ENCODE peak calls at places on chromosomes 12 and 14, in eight cellular contexts. P is AG09319, Q is EH, V is GM12892, G is PC-3, B is fibroblast of mammary gland, X is nucleus accumbens, O is T47D. C is an unnamed sample.

GRCh38 chr14:46054526-46054925 is 597.1 kb downstream of the RPL10L start:
- DNase-seq in V (no peak), G (peak; percentile 81), Q (peak; percentile 83), P (no peak), B (peak; percentile 87), O (no peak), X (no peak), C (no peak)

GRCh38 chr12:122891661-122892525 is 4.0 kb downstream of the VPS37B start:
- DNase-seq in P (no peak), O (peak; percentile 46), Q (peak; percentile 94), B (peak; percentile 65), G (peak; percentile 88), X (no peak), V (no peak), C (no peak)

GRCh38 chr14:98714604-98715003 is 557.4 kb downstream of the BCL11B start:
- DNase-seq in X (no peak), P (no peak), V (no peak), Q (no peak), O (no peak), G (no peak), B (no peak), C (no peak)

GRCh38 chr12:14937689-14938088 is 648 bp downstream of the ERP27 start:
- DNase-seq in Q (no peak), V (no peak), G (peak; percentile 27), X (no peak), O (peak; percentile 30), P (no peak), B (no peak), C (no peak)

GRCh38 chr12:74076918-74077317 is 460.7 kb upstream of the ATXN7L3B start:
- DNase-seq in B (no peak), X (no peak), P (no peak), O (peak; percentile 10), Q (no peak), V (no peak), G (peak; percentile 13), C (no peak)

GRCh38 chr12:51683763-51684357 is 92.8 kb downstream of the SCN8A start:
- DNase-seq in G (peak; percentile 93), X (no peak), V (no peak), Q (peak; percentile 69), O (peak; percentile 20), B (peak; percentile 68), P (peak; percentile 50), C (no peak)

GRCh38 chr12:84270470-84271140 is 642.0 kb downstream of the SLC6A15 start:
- DNase-seq in G (no peak), O (peak; percentile 7), B (no peak), V (no peak), Q (peak; percentile 2), P (no peak), X (no peak), C (no peak)

GRCh38 chr12:120169946-120170345 is 24.6 kb downstream of the GCN1 start:
- DNase-seq in Q (peak; percentile 14), B (no peak), P (no peak), V (no peak), O (no peak), X (no peak), G (no peak), C (no peak)

GRCh38 chr12:131929530-131930456 is 717 bp downstream of the PUS1 start:
- DNase-seq in O (peak; percentile 27), X (no peak), P (no peak), Q (peak; percentile 39), G (peak; percentile 37), V (peak; percentile 61), B (no peak), C (no peak)

GRCh38 chr14:91996951-91997371 is 42.9 kb downstream of the TRIP11 start:
- DNase-seq in O (peak; percentile 66), P (peak; percentile 84), G (peak; percentile 57), Q (peak; percentile 86), V (no peak), B (peak; percentile 96), X (no peak), C (no peak)

GRCh38 chr12:93122089-93122488 is 193.0 kb upstream of the EEA1 start:
- DNase-seq in Q (peak; percentile 89), G (peak; percentile 54), B (peak; percentile 97), O (no peak), V (no peak), X (no peak), P (no peak), C (no peak)

GRCh38 chr14:71597289-71597920 is 334.8 kb upstream of the RGS6 start:
- DNase-seq in Q (no peak), P (no peak), G (no peak), B (no peak), X (no peak), O (no peak), V (no peak), C (no peak)

GRCh38 chr12:42473130-42473529 is 116.4 kb downstream of the PRICKLE1 start:
- DNase-seq in O (no peak), G (peak; percentile 19), Q (peak; percentile 85), P (no peak), B (peak; percentile 67), V (no peak), X (no peak), C (no peak)

GRCh38 chr12:25583545-25583944 is 30.5 kb upstream of the LMNTD1 start:
- DNase-seq in P (no peak), V (no peak), O (no peak), B (peak; percentile 31), Q (no peak), G (peak; percentile 46), X (no peak), C (no peak)

GRCh38 chr12:110640275-110641025 is 26.5 kb downstream of the TCTN1 start:
- DNase-seq in P (no peak), Q (no peak), X (no peak), V (no peak), B (no peak), G (no peak), O (no peak), C (no peak)

GRCh38 chr12:47808574-47809380 is 10.9 kb downstream of the HDAC7 start:
- DNase-seq in O (no peak), X (no peak), Q (peak; percentile 67), B (peak; percentile 37), G (peak; percentile 35), P (no peak), V (no peak), C (no peak)

GRCh38 chr12:125470838-125471775 is 405.9 kb downstream of the AACS start:
- DNase-seq in O (no peak), B (no peak), V (no peak), X (no peak), Q (no peak), G (no peak), P (no peak), C (no peak)

GRCh38 chr12:104805186-104805585 is 152.9 kb downstream of the SLC41A2 start:
- DNase-seq in B (peak; percentile 70), O (no peak), G (peak; percentile 76), X (no peak), P (no peak), Q (peak; percentile 66), V (no peak), C (no peak)

GRCh38 chr12:32895688-32896437 is 714 bp downstream of the PKP2 start:
- DNase-seq in Q (no peak), G (peak; percentile 20), B (no peak), O (peak; percentile 39), X (no peak), P (no peak), V (no peak), C (no peak)

GRCh38 chr12:67969134-67969782 is 20.0 kb upstream of the IFNG-AS1 start:
- DNase-seq in B (peak; percentile 2), X (no peak), O (no peak), V (no peak), Q (peak; percentile 6), P (no peak), G (no peak), C (no peak)

GRCh38 chr14:77033622-77034521 is 5.4 kb upstream of the IRF2BPL start:
- DNase-seq in V (peak; percentile 79), O (peak; percentile 99), Q (peak; percentile 85), G (peak; percentile 99), X (peak; percentile 16), P (peak; percentile 86), B (peak; percentile 70), C (peak; percentile 55)

GRCh38 chr12:210277-211141 is 3.4 kb downstream of the SLC6A12 start:
- DNase-seq in B (no peak), O (no peak), V (no peak), Q (no peak), G (no peak), X (no peak), P (no peak), C (no peak)

GRCh38 chr12:47946413-47947107 is 16.8 kb upstream of the TMEM106C start:
- DNase-seq in P (no peak), G (peak; percentile 42), X (no peak), V (no peak), B (peak; percentile 33), O (peak; percentile 30), Q (peak; percentile 44), C (no peak)

GRCh38 chr14:59464651-59465569 is at the start of gene GPR135:
- DNase-seq in O (no peak), P (no peak), G (peak; percentile 87), V (peak; percentile 62), X (peak; percentile 46), B (peak; percentile 32), Q (peak; percentile 64), C (peak; percentile 39)

GRCh38 chr14:61573748-61574513 is 121.4 kb upstream of the HIF1A start:
- DNase-seq in O (no peak), B (peak; percentile 73), X (no peak), P (no peak), V (no peak), G (peak; percentile 81), Q (peak; percentile 77), C (no peak)

GRCh38 chr14:74616996-74617700 is 5.1 kb upstream of the LTBP2 start:
- DNase-seq in V (no peak), X (no peak), Q (peak; percentile 57), G (no peak), O (no peak), P (no peak), B (peak; percentile 49), C (no peak)

GRCh38 chr14:99118046-99118721 is 153.8 kb downstream of the BCL11B start:
- DNase-seq in B (no peak), O (no peak), G (no peak), P (no peak), Q (no peak), V (no peak), X (no peak), C (no peak)